ENCODE peak calls at places on chromosomes 5 and 9, in four cellular contexts. One of them, this sample, is unnamed.
A peak's percentile ranks its signal among the peaks of the same experiment; 100 is the strongest.

GRCh38 chr5:39947657-39948056 is 522.9 kb upstream of the DAB2 start:
- DNase-seq in stimulated activated CD8-positive, alpha-beta memory T cell treated with anti-CD3 and anti-CD28 coated beads, Interleukin-4, amount 100 ng/mL, for 24 hours: no peak
- DNase-seq in stimulated activated naive CD8-positive, alpha-beta T cell treated with anti-CD3 and anti-CD28 coated beads, Interleukin-15, Interleukin-2, amounts not matched to agents 100 U/mL and 50 U/mL, for 24 hours: no peak
- DNase-seq in effector CD4-positive, alpha-beta T cell: no peak
- DNase-seq in this sample: no peak

GRCh38 chr5:85512896-85513295 is 1104.8 kb upstream of the COX7C start:
- DNase-seq in stimulated activated CD8-positive, alpha-beta memory T cell treated with anti-CD3 and anti-CD28 coated beads, Interleukin-4, amount 100 ng/mL, for 24 hours: no peak
- DNase-seq in stimulated activated naive CD8-positive, alpha-beta T cell treated with anti-CD3 and anti-CD28 coated beads, Interleukin-15, Interleukin-2, amounts not matched to agents 100 U/mL and 50 U/mL, for 24 hours: no peak
- DNase-seq in effector CD4-positive, alpha-beta T cell: no peak
- DNase-seq in this sample: no peak

GRCh38 chr5:14406554-14406849 is 175.1 kb upstream of the OTULINL start:
- DNase-seq in stimulated activated CD8-positive, alpha-beta memory T cell treated with anti-CD3 and anti-CD28 coated beads, Interleukin-4, amount 100 ng/mL, for 24 hours: no peak
- DNase-seq in stimulated activated naive CD8-positive, alpha-beta T cell treated with anti-CD3 and anti-CD28 coated beads, Interleukin-15, Interleukin-2, amounts not matched to agents 100 U/mL and 50 U/mL, for 24 hours: no peak
- DNase-seq in effector CD4-positive, alpha-beta T cell: no peak
- DNase-seq in this sample: no peak

GRCh38 chr9:89993678-89994630 is 389.1 kb downstream of the GADD45G start:
- DNase-seq in stimulated activated CD8-positive, alpha-beta memory T cell treated with anti-CD3 and anti-CD28 coated beads, Interleukin-4, amount 100 ng/mL, for 24 hours: no peak
- DNase-seq in stimulated activated naive CD8-positive, alpha-beta T cell treated with anti-CD3 and anti-CD28 coated beads, Interleukin-15, Interleukin-2, amounts not matched to agents 100 U/mL and 50 U/mL, for 24 hours: no peak
- DNase-seq in effector CD4-positive, alpha-beta T cell: no peak
- DNase-seq in this sample: no peak

GRCh38 chr5:55418994-55419991 is 111.5 kb downstream of the MTREX start:
- DNase-seq in stimulated activated CD8-positive, alpha-beta memory T cell treated with anti-CD3 and anti-CD28 coated beads, Interleukin-4, amount 100 ng/mL, for 24 hours: no peak
- DNase-seq in stimulated activated naive CD8-positive, alpha-beta T cell treated with anti-CD3 and anti-CD28 coated beads, Interleukin-15, Interleukin-2, amounts not matched to agents 100 U/mL and 50 U/mL, for 24 hours: no peak
- DNase-seq in effector CD4-positive, alpha-beta T cell: no peak
- DNase-seq in this sample: no peak

GRCh38 chr9:77063645-77064285 is 44.3 kb downstream of the FOXB2 start:
- DNase-seq in stimulated activated CD8-positive, alpha-beta memory T cell treated with anti-CD3 and anti-CD28 coated beads, Interleukin-4, amount 100 ng/mL, for 24 hours: no peak
- DNase-seq in stimulated activated naive CD8-positive, alpha-beta T cell treated with anti-CD3 and anti-CD28 coated beads, Interleukin-15, Interleukin-2, amounts not matched to agents 100 U/mL and 50 U/mL, for 24 hours: no peak
- DNase-seq in effector CD4-positive, alpha-beta T cell: no peak
- DNase-seq in this sample: no peak

GRCh38 chr5:93428868-93429267 is 152.2 kb downstream of the NR2F1-AS1 start:
- DNase-seq in stimulated activated CD8-positive, alpha-beta memory T cell treated with anti-CD3 and anti-CD28 coated beads, Interleukin-4, amount 100 ng/mL, for 24 hours: no peak
- DNase-seq in stimulated activated naive CD8-positive, alpha-beta T cell treated with anti-CD3 and anti-CD28 coated beads, Interleukin-15, Interleukin-2, amounts not matched to agents 100 U/mL and 50 U/mL, for 24 hours: no peak
- DNase-seq in effector CD4-positive, alpha-beta T cell: no peak
- DNase-seq in this sample: no peak

GRCh38 chr9:2874001-2874750 is 30.3 kb upstream of the PUM3 start:
- DNase-seq in stimulated activated CD8-positive, alpha-beta memory T cell treated with anti-CD3 and anti-CD28 coated beads, Interleukin-4, amount 100 ng/mL, for 24 hours: no peak
- DNase-seq in stimulated activated naive CD8-positive, alpha-beta T cell treated with anti-CD3 and anti-CD28 coated beads, Interleukin-15, Interleukin-2, amounts not matched to agents 100 U/mL and 50 U/mL, for 24 hours: no peak
- DNase-seq in effector CD4-positive, alpha-beta T cell: no peak
- DNase-seq in this sample: no peak

GRCh38 chr9:126154869-126155268 is 171.8 kb upstream of the MVB12B start:
- DNase-seq in stimulated activated CD8-positive, alpha-beta memory T cell treated with anti-CD3 and anti-CD28 coated beads, Interleukin-4, amount 100 ng/mL, for 24 hours: no peak
- DNase-seq in stimulated activated naive CD8-positive, alpha-beta T cell treated with anti-CD3 and anti-CD28 coated beads, Interleukin-15, Interleukin-2, amounts not matched to agents 100 U/mL and 50 U/mL, for 24 hours: no peak
- DNase-seq in effector CD4-positive, alpha-beta T cell: no peak
- DNase-seq in this sample: no peak

GRCh38 chr9:85536076-85536475 is 205.7 kb downstream of the AGTPBP1 start:
- DNase-seq in stimulated activated CD8-positive, alpha-beta memory T cell treated with anti-CD3 and anti-CD28 coated beads, Interleukin-4, amount 100 ng/mL, for 24 hours: no peak
- DNase-seq in stimulated activated naive CD8-positive, alpha-beta T cell treated with anti-CD3 and anti-CD28 coated beads, Interleukin-15, Interleukin-2, amounts not matched to agents 100 U/mL and 50 U/mL, for 24 hours: no peak
- DNase-seq in effector CD4-positive, alpha-beta T cell: no peak
- DNase-seq in this sample: no peak

GRCh38 chr5:91225848-91226686 is 157.1 kb downstream of the ARRDC3 start:
- DNase-seq in stimulated activated CD8-positive, alpha-beta memory T cell treated with anti-CD3 and anti-CD28 coated beads, Interleukin-4, amount 100 ng/mL, for 24 hours: peak; percentile 27
- DNase-seq in stimulated activated naive CD8-positive, alpha-beta T cell treated with anti-CD3 and anti-CD28 coated beads, Interleukin-15, Interleukin-2, amounts not matched to agents 100 U/mL and 50 U/mL, for 24 hours: peak; percentile 63
- DNase-seq in effector CD4-positive, alpha-beta T cell: peak; percentile 51
- DNase-seq in this sample: peak; percentile 44

GRCh38 chr5:165135551-165135950 is 1630.1 kb downstream of the MAT2B start:
- DNase-seq in stimulated activated CD8-positive, alpha-beta memory T cell treated with anti-CD3 and anti-CD28 coated beads, Interleukin-4, amount 100 ng/mL, for 24 hours: no peak
- DNase-seq in stimulated activated naive CD8-positive, alpha-beta T cell treated with anti-CD3 and anti-CD28 coated beads, Interleukin-15, Interleukin-2, amounts not matched to agents 100 U/mL and 50 U/mL, for 24 hours: no peak
- DNase-seq in effector CD4-positive, alpha-beta T cell: no peak
- DNase-seq in this sample: no peak

GRCh38 chr5:94901071-94901979 is 282.9 kb downstream of the SLF1 start:
- DNase-seq in stimulated activated CD8-positive, alpha-beta memory T cell treated with anti-CD3 and anti-CD28 coated beads, Interleukin-4, amount 100 ng/mL, for 24 hours: no peak
- DNase-seq in stimulated activated naive CD8-positive, alpha-beta T cell treated with anti-CD3 and anti-CD28 coated beads, Interleukin-15, Interleukin-2, amounts not matched to agents 100 U/mL and 50 U/mL, for 24 hours: no peak
- DNase-seq in effector CD4-positive, alpha-beta T cell: no peak
- DNase-seq in this sample: no peak

GRCh38 chr9:123387686-123388085 is 31.7 kb downstream of the CRB2 start:
- DNase-seq in stimulated activated CD8-positive, alpha-beta memory T cell treated with anti-CD3 and anti-CD28 coated beads, Interleukin-4, amount 100 ng/mL, for 24 hours: no peak
- DNase-seq in stimulated activated naive CD8-positive, alpha-beta T cell treated with anti-CD3 and anti-CD28 coated beads, Interleukin-15, Interleukin-2, amounts not matched to agents 100 U/mL and 50 U/mL, for 24 hours: no peak
- DNase-seq in effector CD4-positive, alpha-beta T cell: no peak
- DNase-seq in this sample: no peak

GRCh38 chr5:57780306-57780958 is 297.8 kb upstream of the ACTBL2 start:
- DNase-seq in stimulated activated CD8-positive, alpha-beta memory T cell treated with anti-CD3 and anti-CD28 coated beads, Interleukin-4, amount 100 ng/mL, for 24 hours: no peak
- DNase-seq in stimulated activated naive CD8-positive, alpha-beta T cell treated with anti-CD3 and anti-CD28 coated beads, Interleukin-15, Interleukin-2, amounts not matched to agents 100 U/mL and 50 U/mL, for 24 hours: no peak
- DNase-seq in effector CD4-positive, alpha-beta T cell: no peak
- DNase-seq in this sample: no peak